ENCODE peak calls at places on chromosome 5, in ten cellular contexts. Y is COR-L47; C is HEK293T; X is vagina; O is effector memory CD8-positive, alpha-beta T cell; W is fibroblast of lung; G is kidney epithelial cell; J is NCI-H1417; F is C1 segment of cervical spinal cord; E is central memory CD4-positive, alpha-beta T cell. H is an unnamed sample.

GRCh38 chr5:148312159-148312558 is at the start of gene SPINK7:
- DNase-seq in Y (no peak), C (no peak), X (no peak), O (no peak), W (no peak), G (no peak), J (no peak), F (no peak), E (no peak), H (no peak)

GRCh38 chr5:88244686-88245085 is 24.0 kb downstream of the TMEM161B start:
- DNase-seq in Y (no peak), C (no peak), X (no peak), O (no peak), W (no peak), G (no peak), J (no peak), F (no peak), E (no peak), H (no peak)

GRCh38 chr5:103891151-103891550 is 328.6 kb upstream of the NUDT12 start:
- DNase-seq in Y (no peak), C (no peak), X (no peak), O (no peak), W (peak), G (no peak), J (no peak), F (no peak), E (no peak), H (no peak)

GRCh38 chr5:6633469-6634326 is 458 bp downstream of the SRD5A1 start:
- DNase-seq in Y (peak), C (peak), X (no peak), O (no peak), W (peak), G (no peak), J (peak), F (no peak), E (peak), H (peak)

GRCh38 chr5:135225856-135226560 is 173.0 kb downstream of the MACROH2A1 start:
- DNase-seq in Y (no peak), C (no peak), X (no peak), O (no peak), W (no peak), G (no peak), J (no peak), F (no peak), E (no peak), H (no peak)

GRCh38 chr5:145887976-145888574 is 15.3 kb upstream of the GRXCR2 start:
- DNase-seq in Y (peak), C (peak), X (no peak), O (no peak), W (peak), G (peak), J (peak), F (no peak), E (no peak), H (no peak)

GRCh38 chr5:14777187-14777586 is 94.4 kb downstream of the ANKH start:
- DNase-seq in Y (no peak), C (no peak), X (no peak), O (no peak), W (no peak), G (no peak), J (no peak), F (no peak), E (no peak), H (no peak)

GRCh38 chr5:178104492-178104891 is 8.8 kb upstream of the N4BP3 start:
- DNase-seq in Y (no peak), C (no peak), X (no peak), O (no peak), W (no peak), G (no peak), J (no peak), F (no peak), E (no peak), H (no peak)

GRCh38 chr5:68149189-68149588 is 66.4 kb upstream of the PIK3R1 start:
- DNase-seq in Y (no peak), C (no peak), X (no peak), O (no peak), W (peak), G (no peak), J (no peak), F (no peak), E (no peak), H (no peak)

GRCh38 chr5:159049844-159050318 is 49.8 kb downstream of the EBF1 start:
- DNase-seq in Y (no peak), C (no peak), X (no peak), O (no peak), W (peak), G (no peak), J (no peak), F (no peak), E (no peak), H (no peak)